ENCODE peak calls at places on chromosomes 6 and 20, in nine cellular contexts. Q is mammary epithelial cell; T is H54; Z is activated T-helper 1 cell treated with Interleukin-2 at 50 U/mL for 16 hours; C is COR-L47; X is hippocampal formation; H is stimulated activated CD4-positive, alpha-beta T cell treated with anti-CD3 and anti-CD28 coated beads, TNF-alpha, amount 100 ng/mL, for 1 hour; Y is OCI-LY7; B is mesenteric fat pad. G is an unnamed sample.

GRCh38 chr6:52042141-52042885 is 45.1 kb downstream of the PKHD1 start:
- DNase-seq in Q (no peak), T (no peak), Z (no peak), C (no peak), X (no peak), H (no peak), Y (no peak), B (no peak), G (no peak)

GRCh38 chr6:145627451-145627850 is 107.9 kb downstream of the EPM2A start:
- DNase-seq in Q (no peak), T (no peak), Z (no peak), C (no peak), X (no peak), H (no peak), Y (no peak), B (no peak), G (no peak)

GRCh38 chr20:58669287-58670006 is 18.4 kb downstream of the STX16 start:
- DNase-seq in Q (no peak), T (no peak), Z (no peak), C (no peak), X (no peak), H (no peak), Y (peak; percentile 76), B (no peak), G (no peak)

GRCh38 chr6:148629197-148629909 is 117.5 kb upstream of the UST start:
- DNase-seq in Q (no peak), T (no peak), Z (no peak), C (no peak), X (no peak), H (no peak), Y (no peak), B (no peak), G (no peak)

GRCh38 chr6:169723991-169724553 is at the start of gene PHF10:
- DNase-seq in Q (no peak), T (no peak), Z (peak; percentile 35), C (no peak), X (peak; percentile 73), H (no peak), Y (peak; percentile 58), B (no peak), G (peak; percentile 59)

GRCh38 chr6:43199912-43200311 is 17.9 kb downstream of the CUL9 start:
- DNase-seq in Q (no peak), T (no peak), Z (no peak), C (no peak), X (no peak), H (no peak), Y (no peak), B (no peak), G (no peak)

GRCh38 chr6:25180630-25181375 is 98.4 kb upstream of the CARMIL1 start:
- DNase-seq in Q (no peak), T (no peak), Z (no peak), C (no peak), X (no peak), H (no peak), Y (no peak), B (no peak), G (no peak)

GRCh38 chr20:31260326-31260932 is 3.0 kb downstream of the DEFB115 start:
- DNase-seq in Q (peak; percentile 8), T (no peak), Z (no peak), C (peak; percentile 21), X (no peak), H (no peak), Y (peak; percentile 34), B (no peak), G (peak; percentile 47)

GRCh38 chr6:34130870-34131269 is 15.0 kb downstream of the GRM4 start:
- DNase-seq in Q (no peak), T (peak; percentile 52), Z (no peak), C (no peak), X (no peak), H (no peak), Y (no peak), B (no peak), G (no peak)

GRCh38 chr20:32752458-32753250 is 9.4 kb upstream of the COMMD7 start:
- DNase-seq in Q (peak; percentile 61), T (no peak), Z (no peak), C (no peak), X (no peak), H (no peak), Y (no peak), B (no peak), G (no peak)

GRCh38 chr6:150256618-150257272 is 112.1 kb upstream of the IYD start:
- DNase-seq in Q (peak; percentile 100), T (no peak), Z (no peak), C (no peak), X (no peak), H (no peak), Y (no peak), B (no peak), G (no peak)

GRCh38 chr6:155248021-155249001 is 15.5 kb upstream of the CLDN20 start:
- DNase-seq in Q (peak; percentile 26), T (peak; percentile 26), Z (no peak), C (no peak), X (peak; percentile 39), H (no peak), Y (peak; percentile 63), B (no peak), G (no peak)

GRCh38 chr6:2857580-2858337 is 16.1 kb upstream of the SERPINB1 start:
- DNase-seq in Q (no peak), T (peak; percentile 77), Z (peak; percentile 53), C (no peak), X (no peak), H (peak; percentile 62), Y (peak; percentile 70), B (no peak), G (no peak)

GRCh38 chr6:18154507-18155272 is at the start of gene TPMT:
- DNase-seq in Q (no peak), T (peak; percentile 69), Z (no peak), C (peak; percentile 96), X (no peak), H (no peak), Y (no peak), B (peak; percentile 99), G (peak; percentile 31)

GRCh38 chr20:5784735-5785134 is 34.5 kb downstream of the SHLD1 start:
- DNase-seq in Q (no peak), T (no peak), Z (no peak), C (no peak), X (no peak), H (no peak), Y (no peak), B (no peak), G (no peak)

GRCh38 chr6:18990313-18990978 is 603.3 kb downstream of the RNF144B start:
- DNase-seq in Q (peak; percentile 16), T (peak; percentile 15), Z (no peak), C (peak; percentile 71), X (peak; percentile 61), H (no peak), Y (peak; percentile 68), B (peak; percentile 90), G (peak; percentile 87)

GRCh38 chr6:140073456-140073855 is 699.0 kb upstream of the CITED2 start:
- DNase-seq in Q (peak; percentile 19), T (no peak), Z (no peak), C (no peak), X (no peak), H (no peak), Y (no peak), B (no peak), G (no peak)

GRCh38 chr6:111301914-111302313 is 181.1 kb downstream of the REV3L start:
- DNase-seq in Q (no peak), T (no peak), Z (no peak), C (no peak), X (no peak), H (no peak), Y (peak; percentile 61), B (no peak), G (no peak)

GRCh38 chr6:33744001-33744848 is 2.5 kb downstream of the IP6K3 start:
- DNase-seq in Q (peak; percentile 96), T (peak; percentile 78), Z (peak; percentile 45), C (peak; percentile 65), X (peak; percentile 63), H (peak; percentile 35), Y (peak; percentile 79), B (no peak), G (peak; percentile 71)

GRCh38 chr6:17741507-17741906 is 34.8 kb upstream of the NUP153 start:
- DNase-seq in Q (peak; percentile 52), T (no peak), Z (no peak), C (no peak), X (no peak), H (no peak), Y (no peak), B (no peak), G (no peak)

GRCh38 chr6:41652876-41653641 is 14.8 kb downstream of the MDFI start:
- DNase-seq in Q (no peak), T (no peak), Z (no peak), C (no peak), X (no peak), H (no peak), Y (no peak), B (no peak), G (peak; percentile 51)

GRCh38 chr20:55513966-55514365 is 491.4 kb downstream of the CBLN4 start:
- DNase-seq in Q (peak; percentile 9), T (no peak), Z (no peak), C (no peak), X (no peak), H (no peak), Y (no peak), B (no peak), G (no peak)

GRCh38 chr6:71254323-71254722 is 34.3 kb upstream of the OGFRL1 start:
- DNase-seq in Q (no peak), T (no peak), Z (no peak), C (no peak), X (no peak), H (no peak), Y (peak; percentile 28), B (no peak), G (peak; percentile 93)

GRCh38 chr6:107822154-107823046 is 1.7 kb downstream of the SCML4 start:
- DNase-seq in Q (no peak), T (no peak), Z (peak; percentile 20), C (no peak), X (no peak), H (peak; percentile 38), Y (peak; percentile 55), B (no peak), G (peak; percentile 50)

GRCh38 chr6:20744911-20745557 is 210.8 kb downstream of the CDKAL1 start:
- DNase-seq in Q (no peak), T (no peak), Z (no peak), C (no peak), X (no peak), H (no peak), Y (no peak), B (no peak), G (no peak)

GRCh38 chr20:8809107-8809953 is 259.6 kb upstream of the PLCB4 start:
- DNase-seq in Q (no peak), T (no peak), Z (no peak), C (no peak), X (no peak), H (no peak), Y (no peak), B (no peak), G (no peak)

GRCh38 chr6:126064257-126064993 is 78.1 kb downstream of the TRMT11 start:
- DNase-seq in Q (no peak), T (no peak), Z (no peak), C (no peak), X (no peak), H (no peak), Y (no peak), B (no peak), G (no peak)

GRCh38 chr6:17768388-17768787 is 61.7 kb upstream of the NUP153 start:
- DNase-seq in Q (peak; percentile 14), T (no peak), Z (no peak), C (no peak), X (no peak), H (no peak), Y (no peak), B (no peak), G (peak; percentile 41)

GRCh38 chr6:134170844-134171243 is 118.4 kb upstream of the SLC2A12 start:
- DNase-seq in Q (peak; percentile 44), T (no peak), Z (no peak), C (no peak), X (no peak), H (no peak), Y (no peak), B (no peak), G (no peak)

GRCh38 chr20:62860924-62861691 is 514 bp downstream of the TCFL5 start:
- DNase-seq in Q (no peak), T (peak; percentile 59), Z (peak; percentile 28), C (peak; percentile 35), X (no peak), H (no peak), Y (peak; percentile 45), B (no peak), G (peak; percentile 40)